ENCODE peak calls at places on chromosomes 4 and X, in four cellular contexts. X, U, J and L are unnamed samples.

GRCh38 chrX:29561417-29561816 is 653.9 kb upstream of the MAGEB2 start:
- DNase-seq in X (peak), J (no peak), U (no peak), L (no peak)

GRCh38 chrX:85994787-85995186 is 52.6 kb downstream of the CHM start:
- DNase-seq in X (no peak), J (no peak), U (no peak), L (no peak)

GRCh38 chrX:110665636-110666035 is 130.0 kb downstream of the CHRDL1 start:
- DNase-seq in U (no peak), X (peak), J (no peak), L (no peak)

GRCh38 chrX:335758-336155 is 17.2 kb upstream of the GTPBP6 start:
- DNase-seq in X (no peak), U (no peak), J (no peak), L (no peak)

GRCh38 chrX:111040377-111041017 is 55.5 kb upstream of the PAK3 start:
- DNase-seq in J (no peak), X (peak), U (no peak), L (no peak)

GRCh38 chrX:2391869-2392606 is 108.7 kb downstream of the DHRSX start:
- DNase-seq in U (peak), J (peak), X (peak), L (no peak)

GRCh38 chr4:134201216-134202098 is at the start of gene PABPC4L:
- DNase-seq in U (peak), X (peak), J (peak), L (peak)

GRCh38 chr4:125041372-125041930 is 273.3 kb upstream of the FAT4 start:
- DNase-seq in J (no peak), U (no peak), X (no peak), L (no peak)

GRCh38 chrX:102714994-102715393 is 2.7 kb downstream of the GPRASP2 start:
- DNase-seq in X (no peak), J (no peak), U (no peak), L (no peak)

GRCh38 chr4:108181704-108182103 is 13.0 kb upstream of the LEF1 start:
- DNase-seq in U (no peak), J (no peak), X (no peak), L (no peak)

GRCh38 chr4:108175966-108176365 is 7.2 kb upstream of the LEF1 start:
- DNase-seq in J (no peak), U (no peak), X (no peak), L (no peak)

GRCh38 chr4:108180513-108180912 is 11.8 kb upstream of the LEF1 start:
- DNase-seq in X (no peak), U (no peak), J (no peak), L (no peak)
- TF ChIP-seq CTCF in X (no peak), U (no peak), J (no peak), L (no peak)

GRCh38 chr4:106065018-106065417 is 169.7 kb downstream of the NPNT start:
- DNase-seq in J (no peak), X (no peak), U (no peak), L (no peak)
- TF ChIP-seq CTCF in J (no peak), X (no peak), U (no peak), L (no peak)

DNA sequence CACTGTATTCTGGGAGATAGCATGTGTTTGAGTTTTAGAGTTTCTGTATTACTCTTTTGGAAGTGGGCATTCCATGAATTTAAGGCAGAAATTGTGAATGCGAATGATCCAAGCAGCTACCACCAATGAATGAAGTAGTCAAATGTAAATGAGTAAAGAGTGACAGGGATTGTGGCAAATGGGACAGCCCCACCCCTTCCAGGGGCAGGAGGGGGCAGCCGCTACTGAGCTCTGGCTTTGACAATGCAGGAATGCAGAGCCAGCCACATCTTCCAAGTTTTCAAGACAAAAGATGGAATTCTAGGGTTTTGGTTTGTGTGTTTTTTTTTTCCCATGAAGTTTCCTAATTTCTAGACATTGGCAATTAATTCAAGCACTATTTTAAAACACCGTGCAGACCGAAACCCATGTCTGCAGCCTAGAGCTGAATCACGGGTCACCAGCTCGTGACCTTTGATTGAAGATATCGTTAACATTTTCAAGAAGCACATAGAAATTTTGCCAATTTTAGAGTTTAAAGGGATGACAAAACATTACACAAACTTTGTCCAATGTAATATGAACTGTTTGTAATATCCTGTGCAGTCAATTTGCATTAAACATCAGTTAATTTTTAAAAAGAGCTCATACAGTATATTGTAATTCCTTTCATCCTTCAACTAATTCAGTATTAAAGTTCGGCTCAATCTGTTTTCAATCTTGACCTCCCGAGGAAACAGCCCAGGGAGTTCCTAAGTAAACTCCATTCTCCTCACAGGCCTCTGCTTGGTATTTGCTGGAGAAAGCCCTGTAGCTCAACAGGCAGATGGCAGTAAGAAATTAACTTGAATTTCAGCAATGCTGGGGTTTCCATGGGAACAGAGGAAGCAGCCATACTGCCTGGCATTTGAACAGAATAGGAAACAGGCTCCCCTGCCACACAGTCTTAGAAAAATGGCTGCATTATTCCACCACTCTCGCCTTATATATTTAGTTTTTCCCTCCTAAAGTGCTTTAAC is 83.4 kb downstream of the UCHL1 start:
- DNase-seq in U (peak), X (peak), J (no peak), L (no peak)
- TF ChIP-seq CTCF in U (peak), X (no peak), J (no peak), L (peak)

DNA sequence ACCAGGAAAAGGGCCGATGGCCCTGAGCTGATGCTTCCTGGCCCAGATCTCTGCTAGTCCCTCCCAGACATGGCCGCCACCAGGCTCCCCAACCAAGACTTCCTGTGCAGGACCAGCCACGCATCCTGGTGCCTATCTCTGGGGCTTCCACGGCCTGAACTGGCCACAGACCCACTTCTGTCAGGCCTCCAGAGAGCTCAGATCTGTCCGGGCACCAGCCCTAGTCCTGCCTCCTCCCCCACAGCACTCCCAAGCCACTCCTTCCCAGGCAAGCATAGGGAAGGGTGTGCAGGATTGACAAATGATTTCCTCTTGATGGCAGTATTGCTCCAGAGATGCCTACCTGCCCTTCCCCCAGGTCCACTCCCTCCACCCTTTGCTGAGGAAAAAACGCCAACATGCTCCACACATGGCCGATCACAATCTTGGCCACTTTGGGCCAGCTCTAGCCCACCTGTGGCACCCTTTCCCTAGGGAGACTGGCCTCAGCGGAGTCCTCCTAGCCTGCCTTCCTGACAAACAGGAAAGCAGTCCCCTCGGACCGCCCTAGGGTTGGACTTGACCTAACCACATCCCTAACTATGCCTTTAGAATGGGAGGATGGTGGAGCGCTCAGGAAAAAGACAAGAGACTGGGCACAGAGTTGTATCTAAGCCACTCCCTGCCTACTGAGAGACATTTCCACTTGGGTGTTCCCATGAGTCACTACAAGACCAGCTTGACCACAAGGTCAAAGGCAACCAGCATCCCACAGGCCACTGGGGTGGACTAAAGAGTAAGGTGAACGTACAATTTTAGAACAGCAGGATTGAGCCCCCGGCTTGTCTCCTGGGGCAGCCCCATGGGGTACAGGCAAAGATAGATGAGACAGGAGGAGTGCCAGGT is 277.5 kb upstream of the AGTR2 start:
- DNase-seq in J (no peak), U (no peak), X (peak), L (peak)
- TF ChIP-seq CTCF in J (no peak), U (peak), X (peak), L (no peak)

DNA sequence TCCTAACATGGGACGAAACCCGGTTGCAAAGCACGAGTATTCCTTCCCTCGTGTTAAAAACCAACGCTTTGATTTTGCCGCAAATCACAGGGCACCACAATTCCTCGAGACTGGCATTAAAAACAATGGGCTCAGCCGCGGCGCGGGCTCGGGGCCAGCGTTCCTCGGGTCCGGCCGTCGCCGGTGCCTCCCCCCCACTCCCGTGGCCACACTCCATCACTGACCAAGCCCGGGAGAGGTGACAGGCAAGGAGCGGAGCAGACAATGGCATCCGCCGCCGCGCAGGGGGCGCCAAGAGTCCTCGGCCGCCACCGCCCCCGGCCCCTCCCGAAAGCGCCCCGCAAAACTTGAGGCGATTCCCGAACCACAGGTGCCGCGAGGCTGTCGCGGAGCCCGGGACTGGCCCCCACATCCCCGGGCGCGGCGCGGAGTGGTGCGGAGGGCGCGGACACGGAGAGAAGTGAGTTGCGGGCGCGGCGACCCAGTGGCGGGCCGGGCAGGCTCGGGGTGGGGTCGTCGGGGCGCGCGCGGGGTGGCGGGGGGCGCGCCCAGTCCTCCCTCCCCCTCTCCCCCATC is 445 bp downstream of the AP1S2 start:
- DNase-seq in X (no peak), U (no peak), J (no peak), L (peak)
- TF ChIP-seq CTCF in X (peak), U (peak), J (no peak), L (peak)

GRCh38 chr4:55397024-55397520 is 1.3 kb downstream of the TMEM165 start:
- DNase-seq in U (no peak), J (no peak), X (no peak), L (no peak)

GRCh38 chr4:55393461-55394320 is 2.1 kb upstream of the TMEM165 start:
- DNase-seq in U (no peak), X (peak), J (peak), L (no peak)

GRCh38 chr4:55396305-55397023 is 707 bp downstream of the TMEM165 start:
- DNase-seq in J (no peak), X (peak), U (no peak), L (peak)

GRCh38 chr4:55395529-55396304 is at the start of gene TMEM165:
- DNase-seq in J (peak), U (peak), X (peak), L (peak)

DNA sequence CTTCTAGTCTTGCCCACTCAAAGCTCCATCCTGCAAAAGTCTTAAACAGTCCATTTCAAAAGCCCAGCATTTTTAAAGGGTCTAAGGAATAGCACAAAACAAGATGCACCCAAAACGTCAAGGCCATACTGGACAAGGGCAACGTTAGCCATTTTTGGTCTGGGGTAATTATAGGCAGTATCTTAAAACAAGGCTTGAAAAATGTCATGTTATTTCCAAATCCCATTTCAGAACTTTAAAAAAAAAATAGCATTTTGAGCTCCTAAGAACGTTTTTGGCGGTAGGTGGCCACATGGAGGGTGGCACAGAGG is 584 bp upstream of the TMEM165 start:
- DNase-seq in J (no peak), X (no peak), U (no peak), L (no peak)
- TF ChIP-seq CTCF in J (peak), X (no peak), U (no peak), L (peak)

GRCh38 chr4:143397887-143398286 is 61.2 kb downstream of the GAB1 start:
- DNase-seq in X (peak), J (no peak), U (no peak), L (no peak)

GRCh38 chr4:143396695-143397094 is 60.0 kb downstream of the GAB1 start:
- DNase-seq in U (no peak), J (no peak), X (peak), L (no peak)

GRCh38 chr4:143397335-143397734 is 60.7 kb downstream of the GAB1 start:
- DNase-seq in X (peak), J (no peak), U (no peak), L (no peak)

GRCh38 chr4:143400082-143400481 is 63.4 kb downstream of the GAB1 start:
- DNase-seq in J (no peak), X (no peak), U (no peak), L (no peak)

GRCh38 chr4:143399113-143399949 is 62.7 kb downstream of the GAB1 start:
- DNase-seq in J (no peak), X (peak), U (no peak), L (no peak)
- TF ChIP-seq CTCF in J (peak), X (peak), U (peak), L (peak)

GRCh38 chr4:10158355-10158942 is 41.9 kb upstream of the WDR1 start:
- DNase-seq in X (peak), U (no peak), J (peak), L (no peak)

GRCh38 chr4:10159671-10160070 is 43.1 kb upstream of the WDR1 start:
- DNase-seq in J (no peak), X (no peak), U (no peak), L (no peak)

GRCh38 chr4:10161840-10162239 is 45.2 kb upstream of the WDR1 start:
- DNase-seq in U (no peak), X (no peak), J (no peak), L (no peak)

GRCh38 chr4:10161146-10161545 is 44.5 kb upstream of the WDR1 start:
- DNase-seq in U (no peak), J (no peak), X (peak), L (no peak)

GRCh38 chr4:10160280-10160856 is 43.8 kb upstream of the WDR1 start:
- DNase-seq in U (no peak), J (no peak), X (peak), L (no peak)
- TF ChIP-seq CTCF in U (no peak), J (no peak), X (peak), L (peak)

DNA sequence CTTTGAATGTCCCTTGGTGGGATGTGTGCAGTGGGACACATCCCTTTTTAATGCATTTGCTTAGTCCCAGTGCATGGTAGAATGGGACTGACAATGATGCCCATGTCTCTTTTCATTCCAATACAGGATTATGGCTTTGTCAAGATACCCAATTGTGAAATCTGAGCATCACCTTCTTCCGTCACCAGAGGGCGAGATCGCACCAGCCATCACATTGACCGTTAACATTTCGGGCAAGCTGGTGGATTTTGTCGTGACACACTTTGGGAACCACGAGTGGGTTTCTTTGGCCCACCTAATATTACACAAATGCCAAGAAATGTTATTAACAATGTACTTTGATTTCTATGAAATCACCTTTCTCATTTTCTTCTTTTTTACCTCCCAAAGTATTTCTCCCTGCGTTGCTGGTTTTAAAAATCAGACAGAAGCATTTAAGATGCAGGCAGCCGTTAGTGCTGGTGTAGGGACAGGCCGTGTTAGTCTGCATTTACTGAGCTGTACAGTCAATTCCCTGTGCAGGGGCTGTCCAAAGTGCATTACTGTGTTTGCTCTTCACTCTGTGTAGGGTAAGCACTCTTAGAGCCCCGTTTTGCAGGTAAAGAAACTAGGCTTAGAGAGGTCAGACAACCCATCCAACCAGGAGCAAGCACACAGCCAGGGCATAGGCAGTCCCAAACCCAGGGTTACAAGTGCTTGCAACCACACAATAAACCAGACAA is 46.5 kb downstream of the CWH43 start:
- DNase-seq in J (no peak), U (no peak), X (peak), L (no peak)
- TF ChIP-seq CTCF in J (peak), U (peak), X (peak), L (peak)